ENCODE peak calls at places on chromosome 16, in four cellular contexts. L is naive B cell, Z is NCI-H774, Q is astrocyte. U is an unnamed sample.

GRCh38 chr16:89688395-89688794 is 1.9 kb downstream of the CDK10 start:
- DNase-seq in L (no peak), Z (no peak), Q (no peak), U (no peak)

GRCh38 chr16:59324462-59324861 is 590.3 kb upstream of the GOT2 start:
- DNase-seq in L (no peak), Z (no peak), Q (peak), U (no peak)

GRCh38 chr16:55437627-55438026 is 41.4 kb upstream of the MMP2 start:
- DNase-seq in L (no peak), Z (no peak), Q (peak), U (peak)

GRCh38 chr16:19488213-19488640 is 33.7 kb downstream of the GDE1 start:
- DNase-seq in L (no peak), Z (no peak), Q (no peak), U (no peak)

GRCh38 chr16:77723108-77723514 is 797 bp downstream of the NUDT7 start:
- DNase-seq in L (peak), Z (no peak), Q (peak), U (peak)

GRCh38 chr16:50610331-50611262 is 62.4 kb downstream of the NKD1 start:
- DNase-seq in L (no peak), Z (no peak), Q (no peak), U (no peak)

GRCh38 chr16:68033101-68033500 is 10.0 kb downstream of the DUS2 start:
- DNase-seq in L (no peak), Z (no peak), Q (peak), U (no peak)

GRCh38 chr16:78744796-78745464 is 645.5 kb downstream of the WWOX start:
- DNase-seq in L (no peak), Z (no peak), Q (no peak), U (no peak)

GRCh38 chr16:84730406-84731106 is 30.8 kb downstream of the USP10 start:
- DNase-seq in L (peak), Z (no peak), Q (peak), U (peak)

GRCh38 chr16:2495041-2495440 is 18.7 kb upstream of the ATP6V0C start:
- DNase-seq in L (no peak), Z (no peak), Q (no peak), U (no peak)